ENCODE peak calls at places on chromosomes 11 and 22, in six cellular contexts. One of them, this sample, is unnamed.

GRCh38 chr11:101083334-101083733 is 46.3 kb downstream of the PGR start:
- DNase-seq in fibroblast of lung: no peak
- DNase-seq in heart left ventricle: no peak
- DNase-seq in left lung: no peak
- DNase-seq in right lobe of liver: no peak
- DNase-seq in prostate gland: no peak
- DNase-seq in this sample: no peak

GRCh38 chr11:56491270-56491669 is at the start of gene OR5M8:
- DNase-seq in fibroblast of lung: no peak
- DNase-seq in heart left ventricle: no peak
- DNase-seq in left lung: no peak
- DNase-seq in right lobe of liver: no peak
- DNase-seq in prostate gland: no peak
- DNase-seq in this sample: no peak

GRCh38 chr11:61551630-61552029 is 29.2 kb downstream of the SYT7 start:
- DNase-seq in fibroblast of lung: peak
- DNase-seq in heart left ventricle: peak
- DNase-seq in left lung: no peak
- DNase-seq in right lobe of liver: no peak
- DNase-seq in prostate gland: peak
- DNase-seq in this sample: no peak

GRCh38 chr11:93407777-93408401 is 77.3 kb downstream of the DEUP1 start:
- DNase-seq in fibroblast of lung: no peak
- DNase-seq in heart left ventricle: no peak
- DNase-seq in left lung: no peak
- DNase-seq in right lobe of liver: no peak
- DNase-seq in prostate gland: no peak
- DNase-seq in this sample: no peak

GRCh38 chr22:49656291-49656851 is 171.3 kb downstream of the BRD1 start:
- DNase-seq in fibroblast of lung: no peak
- DNase-seq in heart left ventricle: no peak
- DNase-seq in left lung: no peak
- DNase-seq in right lobe of liver: no peak
- DNase-seq in prostate gland: no peak
- DNase-seq in this sample: no peak

GRCh38 chr11:6321356-6321755 is 1.1 kb upstream of the CAVIN3 start:
- DNase-seq in fibroblast of lung: no peak
- DNase-seq in heart left ventricle: no peak
- DNase-seq in left lung: no peak
- DNase-seq in right lobe of liver: no peak
- DNase-seq in prostate gland: no peak
- DNase-seq in this sample: no peak

GRCh38 chr11:13277719-13278619 is at the start of gene BMAL1:
- DNase-seq in fibroblast of lung: peak
- DNase-seq in heart left ventricle: peak
- DNase-seq in left lung: peak
- DNase-seq in right lobe of liver: peak
- DNase-seq in prostate gland: peak
- DNase-seq in this sample: no peak

GRCh38 chr11:98561216-98561615 is 459.5 kb upstream of the CNTN5 start:
- DNase-seq in fibroblast of lung: no peak
- DNase-seq in heart left ventricle: no peak
- DNase-seq in left lung: no peak
- DNase-seq in right lobe of liver: no peak
- DNase-seq in prostate gland: no peak
- DNase-seq in this sample: no peak

GRCh38 chr11:46305295-46305694 is 27.8 kb downstream of the CREB3L1 start:
- DNase-seq in fibroblast of lung: no peak
- DNase-seq in heart left ventricle: no peak
- DNase-seq in left lung: no peak
- DNase-seq in right lobe of liver: no peak
- DNase-seq in prostate gland: no peak
- DNase-seq in this sample: no peak

GRCh38 chr11:7019500-7020182 is 505 bp downstream of the ZNF214 start:
- DNase-seq in fibroblast of lung: peak
- DNase-seq in heart left ventricle: peak
- DNase-seq in left lung: no peak
- DNase-seq in right lobe of liver: peak
- DNase-seq in prostate gland: peak
- DNase-seq in this sample: no peak

DNA sequence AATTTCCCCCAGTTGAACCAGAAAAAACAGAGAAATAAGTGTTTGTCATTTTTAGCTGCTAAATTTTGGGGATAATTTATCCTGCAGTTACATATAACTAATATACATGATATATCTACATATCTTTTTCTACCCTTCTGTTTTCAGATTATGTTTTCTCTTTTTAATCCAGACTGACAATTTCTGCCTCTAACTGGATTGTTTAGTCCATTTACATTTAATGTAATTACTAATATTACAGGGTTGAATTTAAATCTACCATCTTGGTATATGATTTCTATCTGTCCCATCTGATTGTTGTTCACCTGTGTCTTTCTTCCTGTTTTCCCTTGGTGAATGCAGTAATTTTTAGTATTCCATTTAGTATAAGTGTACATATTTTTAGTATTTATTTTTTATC is 5.7 kb downstream of the NNMT start:
- DNase-seq in fibroblast of lung: no peak
- DNase-seq in heart left ventricle: no peak
- DNase-seq in left lung: no peak
- DNase-seq in right lobe of liver: no peak
- DNase-seq in prostate gland: no peak
- DNase-seq in this sample: no peak
- H3K4me3 ChIP-seq in fibroblast of lung: no peak
- H3K4me3 ChIP-seq in heart left ventricle: no peak
- H3K4me3 ChIP-seq in left lung: no peak
- H3K4me3 ChIP-seq in right lobe of liver: peak
- H3K4me3 ChIP-seq in prostate gland: no peak
- H3K4me3 ChIP-seq in this sample: no peak

GRCh38 chr22:43257549-43257948 is 70.6 kb upstream of the TTLL12 start:
- DNase-seq in fibroblast of lung: peak
- DNase-seq in heart left ventricle: no peak
- DNase-seq in left lung: no peak
- DNase-seq in right lobe of liver: no peak
- DNase-seq in prostate gland: no peak
- DNase-seq in this sample: no peak
- TF ChIP-seq CTCF in fibroblast of lung: no peak
- TF ChIP-seq CTCF in heart left ventricle: no peak
- TF ChIP-seq CTCF in left lung: no peak
- TF ChIP-seq CTCF in right lobe of liver: no peak
- TF ChIP-seq CTCF in prostate gland: no peak
- TF ChIP-seq CTCF in this sample: no peak

GRCh38 chr22:42283288-42284229 is 13.1 kb upstream of the TCF20 start:
- DNase-seq in fibroblast of lung: peak
- DNase-seq in heart left ventricle: no peak
- DNase-seq in left lung: peak
- DNase-seq in right lobe of liver: no peak
- DNase-seq in prostate gland: no peak
- DNase-seq in this sample: no peak

GRCh38 chr22:42281706-42282251 is 11.3 kb upstream of the TCF20 start:
- DNase-seq in fibroblast of lung: no peak
- DNase-seq in heart left ventricle: no peak
- DNase-seq in left lung: peak
- DNase-seq in right lobe of liver: no peak
- DNase-seq in prostate gland: no peak
- DNase-seq in this sample: no peak

GRCh38 chr22:42282943-42283287 is 12.5 kb upstream of the TCF20 start:
- DNase-seq in fibroblast of lung: no peak
- DNase-seq in heart left ventricle: no peak
- DNase-seq in left lung: peak
- DNase-seq in right lobe of liver: no peak
- DNase-seq in prostate gland: no peak
- DNase-seq in this sample: no peak

GRCh38 chr22:42281284-42281683 is 10.8 kb upstream of the TCF20 start:
- DNase-seq in fibroblast of lung: no peak
- DNase-seq in heart left ventricle: no peak
- DNase-seq in left lung: peak
- DNase-seq in right lobe of liver: no peak
- DNase-seq in prostate gland: no peak
- DNase-seq in this sample: no peak

GRCh38 chr22:42282252-42282942 is 11.9 kb upstream of the TCF20 start:
- DNase-seq in fibroblast of lung: no peak
- DNase-seq in heart left ventricle: no peak
- DNase-seq in left lung: peak
- DNase-seq in right lobe of liver: peak
- DNase-seq in prostate gland: no peak
- DNase-seq in this sample: no peak
- H3K4me3 ChIP-seq in fibroblast of lung: no peak
- H3K4me3 ChIP-seq in heart left ventricle: peak
- H3K4me3 ChIP-seq in left lung: no peak
- H3K4me3 ChIP-seq in right lobe of liver: no peak
- H3K4me3 ChIP-seq in prostate gland: no peak
- H3K4me3 ChIP-seq in this sample: no peak

GRCh38 chr11:34565417-34566208 is 52.0 kb upstream of the ELF5 start:
- DNase-seq in fibroblast of lung: no peak
- DNase-seq in heart left ventricle: no peak
- DNase-seq in left lung: no peak
- DNase-seq in right lobe of liver: no peak
- DNase-seq in prostate gland: no peak
- DNase-seq in this sample: no peak
- TF ChIP-seq CTCF in fibroblast of lung: peak
- TF ChIP-seq CTCF in heart left ventricle: no peak
- TF ChIP-seq CTCF in left lung: peak
- TF ChIP-seq CTCF in right lobe of liver: no peak
- TF ChIP-seq CTCF in prostate gland: no peak
- TF ChIP-seq CTCF in this sample: peak

DNA sequence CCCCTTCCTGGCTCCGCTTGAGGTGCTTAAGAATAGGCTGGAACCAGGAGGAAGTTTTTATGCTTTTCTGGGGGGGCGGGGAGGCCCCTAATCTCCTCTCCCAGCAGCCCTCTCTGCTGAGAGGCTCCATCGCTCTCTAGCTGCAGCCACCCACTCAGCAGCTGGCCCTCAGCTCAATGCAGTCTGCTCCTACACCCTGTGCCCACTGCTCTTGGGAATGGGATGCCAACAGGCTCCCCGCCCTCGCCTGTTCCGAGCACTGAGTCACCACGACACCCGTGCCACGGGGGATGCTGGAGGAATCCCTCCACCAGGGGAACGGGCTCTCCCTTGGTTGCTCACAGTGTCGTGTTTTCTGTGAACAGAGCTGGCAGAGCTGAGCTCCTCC is 23.5 kb upstream of the SUSD2 start:
- DNase-seq in fibroblast of lung: peak
- DNase-seq in heart left ventricle: no peak
- DNase-seq in left lung: peak
- DNase-seq in right lobe of liver: no peak
- DNase-seq in prostate gland: no peak
- DNase-seq in this sample: no peak
- H3K4me3 ChIP-seq in fibroblast of lung: peak
- H3K4me3 ChIP-seq in heart left ventricle: no peak
- H3K4me3 ChIP-seq in left lung: peak
- H3K4me3 ChIP-seq in right lobe of liver: no peak
- H3K4me3 ChIP-seq in prostate gland: no peak
- H3K4me3 ChIP-seq in this sample: no peak

DNA sequence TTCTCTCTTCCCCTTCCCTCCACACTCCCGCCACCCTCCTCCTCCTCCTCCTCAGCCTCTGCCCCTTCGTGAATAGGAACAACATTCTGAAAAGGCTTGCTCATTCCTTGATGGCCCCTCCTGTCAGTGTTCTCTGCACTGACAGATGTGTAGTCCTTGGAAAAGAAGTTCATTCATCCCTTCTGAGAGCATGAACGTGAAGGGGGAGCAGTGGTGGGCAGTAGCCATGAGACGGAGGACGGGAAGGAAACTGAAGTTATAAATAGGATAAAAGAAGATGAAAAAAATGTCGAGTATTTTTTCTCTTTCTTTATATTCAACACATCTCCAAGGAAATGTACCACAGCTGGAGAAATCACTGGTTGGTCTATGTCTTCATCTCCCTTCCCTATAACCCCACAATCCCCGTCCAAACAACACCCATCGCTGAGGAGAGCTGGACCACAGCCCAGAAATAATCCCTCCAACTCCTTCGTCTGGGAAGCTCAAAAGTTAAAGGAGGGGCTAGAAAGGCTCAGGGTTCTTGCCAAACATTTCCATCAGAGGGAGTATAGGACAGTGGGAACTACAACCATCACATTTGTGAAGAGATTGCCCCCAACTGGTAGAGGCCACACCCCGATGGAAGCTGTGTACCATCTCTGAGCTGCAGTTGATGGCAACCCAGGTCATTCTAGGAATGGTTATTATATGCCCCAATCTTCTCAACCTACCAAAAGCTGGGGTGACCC is 33.5 kb downstream of the ETS1 start:
- DNase-seq in fibroblast of lung: no peak
- DNase-seq in heart left ventricle: peak
- DNase-seq in left lung: no peak
- DNase-seq in right lobe of liver: no peak
- DNase-seq in prostate gland: no peak
- DNase-seq in this sample: no peak
- TF ChIP-seq CTCF in fibroblast of lung: peak
- TF ChIP-seq CTCF in heart left ventricle: peak
- TF ChIP-seq CTCF in left lung: no peak
- TF ChIP-seq CTCF in right lobe of liver: no peak
- TF ChIP-seq CTCF in prostate gland: no peak
- TF ChIP-seq CTCF in this sample: peak

DNA sequence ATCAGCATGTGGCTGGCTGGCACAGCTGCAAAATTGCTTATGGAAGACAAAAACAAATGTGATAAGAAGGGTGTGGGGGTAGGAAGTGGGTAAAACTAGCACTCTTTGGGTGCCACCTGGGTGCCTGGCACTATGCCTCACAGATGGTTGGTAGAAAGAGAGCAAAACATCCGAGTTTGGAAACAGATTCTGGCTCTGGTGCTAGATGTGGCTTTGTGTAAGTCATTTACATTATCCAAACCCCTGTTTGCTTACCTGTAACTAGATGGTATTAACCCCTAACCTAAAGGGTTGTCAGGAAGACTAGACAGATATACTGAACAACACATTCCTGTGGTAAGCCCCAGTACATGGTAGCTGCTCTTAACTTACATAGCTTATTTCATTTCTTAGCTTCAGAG is 905.6 kb downstream of the DLG2 start:
- DNase-seq in fibroblast of lung: no peak
- DNase-seq in heart left ventricle: no peak
- DNase-seq in left lung: no peak
- DNase-seq in right lobe of liver: peak
- DNase-seq in prostate gland: no peak
- DNase-seq in this sample: no peak
- H3K4me3 ChIP-seq in fibroblast of lung: no peak
- H3K4me3 ChIP-seq in heart left ventricle: no peak
- H3K4me3 ChIP-seq in left lung: no peak
- H3K4me3 ChIP-seq in right lobe of liver: no peak
- H3K4me3 ChIP-seq in prostate gland: no peak
- H3K4me3 ChIP-seq in this sample: no peak

This sample was measured in LNCaP clone FGC.